ENCODE peak calls at places on chromosomes 16 and 17, in four cellular contexts. One of them, this sample, is unnamed.

GRCh38 chr16:17345043-17345442 is 125.7 kb downstream of the XYLT1 start:
- DNase-seq in BE2C: no peak
- DNase-seq in RPMI7951: no peak
- DNase-seq in nephron progenitor cell: no peak
- DNase-seq in this sample: no peak

GRCh38 chr17:2816688-2817087 is 20.4 kb downstream of the RAP1GAP2 start:
- DNase-seq in BE2C: no peak
- DNase-seq in RPMI7951: no peak
- DNase-seq in nephron progenitor cell: no peak
- DNase-seq in this sample: no peak

GRCh38 chr16:90019543-90020259 is 445 bp upstream of the DBNDD1 start:
- DNase-seq in BE2C: peak; percentile 75
- DNase-seq in RPMI7951: peak; percentile 46
- DNase-seq in nephron progenitor cell: peak; percentile 80
- DNase-seq in this sample: peak; percentile 85

GRCh38 chr17:2435852-2436251 is 35.0 kb upstream of the MNT start:
- DNase-seq in BE2C: no peak
- DNase-seq in RPMI7951: no peak
- DNase-seq in nephron progenitor cell: no peak
- DNase-seq in this sample: no peak

GRCh38 chr16:78961464-78961863 is 639.1 kb downstream of the MAF start:
- DNase-seq in BE2C: no peak
- DNase-seq in RPMI7951: no peak
- DNase-seq in nephron progenitor cell: no peak
- DNase-seq in this sample: no peak

GRCh38 chr17:76997981-76998531 is 129.9 kb downstream of the MGAT5B start:
- DNase-seq in BE2C: no peak
- DNase-seq in RPMI7951: peak; percentile 45
- DNase-seq in nephron progenitor cell: no peak
- DNase-seq in this sample: no peak

GRCh38 chr16:13120091-13120490 is 218.7 kb downstream of the SHISA9 start:
- DNase-seq in BE2C: no peak
- DNase-seq in RPMI7951: no peak
- DNase-seq in nephron progenitor cell: no peak
- DNase-seq in this sample: no peak

GRCh38 chr16:89829630-89830437 is 1.6 kb downstream of the SPIRE2 start:
- DNase-seq in BE2C: no peak
- DNase-seq in RPMI7951: no peak
- DNase-seq in nephron progenitor cell: no peak
- DNase-seq in this sample: no peak

GRCh38 chr17:76867578-76868175 is 527 bp upstream of the MGAT5B start:
- DNase-seq in BE2C: peak; percentile 65
- DNase-seq in RPMI7951: peak; percentile 67
- DNase-seq in nephron progenitor cell: no peak
- DNase-seq in this sample: peak; percentile 75

GRCh38 chr16:3511286-3512180 is 10.7 kb downstream of the CLUAP1 start:
- DNase-seq in BE2C: no peak
- DNase-seq in RPMI7951: no peak
- DNase-seq in nephron progenitor cell: no peak
- DNase-seq in this sample: no peak

GRCh38 chr16:29029168-29029994 is 44.5 kb downstream of the LAT start:
- DNase-seq in BE2C: peak; percentile 50
- DNase-seq in RPMI7951: peak; percentile 92
- DNase-seq in nephron progenitor cell: peak; percentile 15
- DNase-seq in this sample: peak; percentile 35

GRCh38 chr17:72672729-72673128 is 419.8 kb downstream of the SLC39A11 start:
- DNase-seq in BE2C: no peak
- DNase-seq in RPMI7951: no peak
- DNase-seq in nephron progenitor cell: no peak
- DNase-seq in this sample: no peak

GRCh38 chr17:30590086-30590485 is 112.9 kb downstream of the GOSR1 start:
- DNase-seq in BE2C: no peak
- DNase-seq in RPMI7951: no peak
- DNase-seq in nephron progenitor cell: no peak
- DNase-seq in this sample: no peak

GRCh38 chr16:10136916-10137315 is 45.3 kb downstream of the GRIN2A start:
- DNase-seq in BE2C: no peak
- DNase-seq in RPMI7951: no peak
- DNase-seq in nephron progenitor cell: no peak
- DNase-seq in this sample: no peak

GRCh38 chr16:4320571-4321137 is 4.8 kb downstream of the GLIS2 start:
- DNase-seq in BE2C: no peak
- DNase-seq in RPMI7951: no peak
- DNase-seq in nephron progenitor cell: no peak
- DNase-seq in this sample: no peak